ENCODE peak calls at places on chromosomes 5 and 9, in ten cellular contexts. R is activated naive CD8-positive, alpha-beta T cell treated with anti-CD3 and anti-CD28 coated beads, Interleukin-2, amount 50 U/mL, for 16 hours; V is CD8-positive, alpha-beta T cell; L is B cell; Q is GM18507; Z is progenitor cell of endocrine pancreas; P is GM10248; T is neural crest cell; A is M059J; U is NCI-H748 treated with DMSO at 0.1 percent for 48 hours. K is an unnamed sample.

GRCh38 chr9:128118472-128118857 is 9.1 kb downstream of the PTGES2 start:
- DNase-seq in R (no peak), V (no peak), L (no peak), Q (no peak), Z (no peak), P (no peak), T (no peak), A (no peak), U (no peak), K (no peak)

GRCh38 chr5:171907731-171908343 is 98.6 kb downstream of the FBXW11 start:
- DNase-seq in R (no peak), V (peak), L (no peak), Q (no peak), Z (peak), P (peak), T (peak), A (peak), U (peak), K (no peak)

GRCh38 chr5:77214151-77214550 is 3.7 kb downstream of the PDE8B start:
- DNase-seq in R (no peak), V (no peak), L (no peak), Q (no peak), Z (no peak), P (no peak), T (no peak), A (no peak), U (no peak), K (no peak)

GRCh38 chr5:159459951-159460538 is 129.8 kb upstream of the IL12B start:
- DNase-seq in R (no peak), V (no peak), L (no peak), Q (no peak), Z (no peak), P (no peak), T (no peak), A (peak), U (peak), K (no peak)

GRCh38 chr5:142364251-142365145 is 39.7 kb upstream of the SPRY4 start:
- DNase-seq in R (no peak), V (no peak), L (no peak), Q (no peak), Z (no peak), P (no peak), T (no peak), A (no peak), U (peak), K (no peak)

GRCh38 chr9:81424431-81424830 is 264.9 kb downstream of the TLE1 start:
- DNase-seq in R (no peak), V (no peak), L (no peak), Q (no peak), Z (no peak), P (no peak), T (no peak), A (no peak), U (no peak), K (no peak)

GRCh38 chr5:42675602-42676001 is 81.0 kb upstream of the CCDC152 start:
- DNase-seq in R (no peak), V (no peak), L (no peak), Q (no peak), Z (no peak), P (no peak), T (no peak), A (no peak), U (no peak), K (no peak)

GRCh38 chr5:170573660-170574059 is 69.8 kb downstream of the KCNIP1 start:
- DNase-seq in R (no peak), V (no peak), L (no peak), Q (no peak), Z (no peak), P (no peak), T (no peak), A (no peak), U (no peak), K (no peak)

GRCh38 chr5:79146352-79146751 is 34.7 kb downstream of the BHMT start:
- DNase-seq in R (no peak), V (no peak), L (no peak), Q (no peak), Z (no peak), P (no peak), T (no peak), A (no peak), U (no peak), K (no peak)

GRCh38 chr5:117425163-117425562 is 850.5 kb upstream of the SEMA6A start:
- DNase-seq in R (no peak), V (no peak), L (no peak), Q (no peak), Z (no peak), P (no peak), T (no peak), A (no peak), U (no peak), K (no peak)

GRCh38 chr9:95552814-95553546 is 36.2 kb upstream of the PTCH1 start:
- DNase-seq in R (no peak), V (no peak), L (no peak), Q (no peak), Z (peak), P (no peak), T (no peak), A (no peak), U (no peak), K (no peak)

GRCh38 chr9:33695856-33696255 is 99.5 kb upstream of the PRSS3 start:
- DNase-seq in R (no peak), V (no peak), L (no peak), Q (no peak), Z (no peak), P (no peak), T (no peak), A (no peak), U (no peak), K (no peak)

GRCh38 chr9:115590016-115590415 is 472.1 kb upstream of the TNC start:
- DNase-seq in R (no peak), V (no peak), L (no peak), Q (no peak), Z (no peak), P (no peak), T (no peak), A (peak), U (no peak), K (no peak)

GRCh38 chr5:22892441-22892840 is 39.3 kb upstream of the CDH12 start:
- DNase-seq in R (no peak), V (no peak), L (no peak), Q (no peak), Z (no peak), P (no peak), T (no peak), A (no peak), U (no peak), K (no peak)

GRCh38 chr5:153491408-153491807 is 938 bp downstream of the GRIA1 start:
- DNase-seq in R (no peak), V (no peak), L (no peak), Q (no peak), Z (no peak), P (no peak), T (no peak), A (no peak), U (no peak), K (no peak)

GRCh38 chr5:74017112-74017511 is 391.1 kb downstream of the ARHGEF28 start:
- DNase-seq in R (no peak), V (no peak), L (no peak), Q (no peak), Z (no peak), P (no peak), T (no peak), A (peak), U (no peak), K (no peak)